ENCODE peak calls at places on chromosomes 2 and 18, in four cellular contexts. B is H1, S is GM12878, P is HepG2. Z is an unnamed sample.
A peak's percentile ranks its signal among the peaks of the same experiment; 100 is the strongest.

GRCh38 chr2:239534581-239535412 is 134.0 kb upstream of the HDAC4 start:
- DNase-seq in B (no peak), P (no peak), S (no peak), Z (no peak)

GRCh38 chr2:45368792-45369191 is 242.3 kb downstream of the SRBD1 start:
- DNase-seq in S (no peak), P (no peak), B (no peak), Z (no peak)

GRCh38 chr2:71882949-71883472 is 264.7 kb downstream of the CYP26B1 start:
- DNase-seq in B (no peak), S (no peak), P (peak; percentile 94), Z (peak; percentile 93)

GRCh38 chr2:233857511-233858118 is 3.3 kb upstream of the HJURP start:
- DNase-seq in P (no peak), B (peak; percentile 89), S (no peak), Z (peak; percentile 52)

GRCh38 chr2:102313950-102314349 is 2.6 kb downstream of the IL1RL1 start:
- DNase-seq in B (no peak), S (no peak), P (no peak), Z (no peak)

GRCh38 chr18:36821681-36822080 is 7.1 kb downstream of the TPGS2 start:
- DNase-seq in S (no peak), P (no peak), B (no peak), Z (no peak)

GRCh38 chr2:207770602-207771404 is 1.1 kb upstream of the FZD5 start:
- DNase-seq in S (no peak), P (no peak), B (peak; percentile 67), Z (no peak)

GRCh38 chr18:45119888-45120287 is 439.2 kb downstream of the SETBP1 start:
- DNase-seq in B (no peak), S (no peak), P (no peak), Z (no peak)

GRCh38 chr2:134149904-134150303 is 104.0 kb upstream of the MGAT5 start:
- DNase-seq in P (no peak), S (no peak), B (no peak), Z (peak; percentile 34)

GRCh38 chr2:219057709-219058540 is 2.8 kb downstream of the IHH start:
- DNase-seq in S (no peak), B (peak; percentile 90), P (peak; percentile 62), Z (peak; percentile 78)

GRCh38 chr18:36756262-36756661 is 72.5 kb downstream of the TPGS2 start:
- DNase-seq in B (no peak), P (no peak), S (no peak), Z (no peak)

GRCh38 chr2:158099716-158100115 is 2.0 kb upstream of the UPP2 start:
- DNase-seq in S (no peak), B (no peak), P (peak; percentile 47), Z (no peak)

GRCh38 chr18:41096504-41096903 is 858.5 kb upstream of the PIK3C3 start:
- DNase-seq in S (no peak), B (no peak), P (no peak), Z (no peak)

GRCh38 chr18:6881034-6881800 is 151.7 kb downstream of the ARHGAP28 start:
- DNase-seq in S (no peak), P (no peak), B (no peak), Z (no peak)

GRCh38 chr2:111975053-111975552 is 76.7 kb downstream of the MERTK start:
- DNase-seq in B (peak; percentile 23), S (no peak), P (peak; percentile 75), Z (no peak)

GRCh38 chr18:62710417-62710816 is 4.9 kb upstream of the PHLPP1 start:
- DNase-seq in S (no peak), P (no peak), B (no peak), Z (no peak)

GRCh38 chr2:134575888-134576287 is 142.9 kb downstream of the TMEM163 start:
- DNase-seq in S (no peak), P (no peak), B (no peak), Z (no peak)

GRCh38 chr2:143936758-143937562 is 583.0 kb downstream of the ZEB2 start:
- DNase-seq in P (no peak), S (no peak), B (peak; percentile 77), Z (no peak)

GRCh38 chr2:143940720-143941119 is 579.2 kb downstream of the ZEB2 start:
- DNase-seq in S (no peak), P (no peak), B (no peak), Z (no peak)

GRCh38 chr2:143937563-143938346 is 582.2 kb downstream of the ZEB2 start:
- DNase-seq in B (no peak), P (no peak), S (no peak), Z (no peak)

GRCh38 chr2:143942486-143942885 is 577.4 kb downstream of the ZEB2 start:
- DNase-seq in B (no peak), P (no peak), S (no peak), Z (no peak)

DNA sequence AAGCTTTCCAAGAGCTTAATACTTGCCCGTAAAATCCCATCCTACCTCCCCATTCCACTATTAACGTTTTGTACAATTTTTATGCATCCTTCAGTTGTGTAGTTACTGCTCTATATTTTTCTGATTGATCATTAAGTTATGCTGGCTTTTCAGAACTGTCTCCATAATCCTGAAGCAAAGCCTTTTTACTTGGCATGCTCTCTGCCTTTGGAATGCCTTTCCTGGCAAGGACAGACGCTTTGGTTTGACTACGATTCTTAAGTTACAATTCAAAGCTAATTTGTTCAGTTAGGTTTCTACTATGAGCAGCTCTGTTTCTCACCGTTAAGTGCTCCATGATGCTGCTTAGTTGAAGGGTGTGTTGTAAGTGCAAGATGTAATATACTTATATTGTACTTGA is 579.9 kb downstream of the ZEB2 start:
- DNase-seq in S (no peak), P (no peak), B (no peak), Z (no peak)
- TF ChIP-seq BRCA1 in S (no peak), P (no peak), B (no peak), Z (no peak)

DNA sequence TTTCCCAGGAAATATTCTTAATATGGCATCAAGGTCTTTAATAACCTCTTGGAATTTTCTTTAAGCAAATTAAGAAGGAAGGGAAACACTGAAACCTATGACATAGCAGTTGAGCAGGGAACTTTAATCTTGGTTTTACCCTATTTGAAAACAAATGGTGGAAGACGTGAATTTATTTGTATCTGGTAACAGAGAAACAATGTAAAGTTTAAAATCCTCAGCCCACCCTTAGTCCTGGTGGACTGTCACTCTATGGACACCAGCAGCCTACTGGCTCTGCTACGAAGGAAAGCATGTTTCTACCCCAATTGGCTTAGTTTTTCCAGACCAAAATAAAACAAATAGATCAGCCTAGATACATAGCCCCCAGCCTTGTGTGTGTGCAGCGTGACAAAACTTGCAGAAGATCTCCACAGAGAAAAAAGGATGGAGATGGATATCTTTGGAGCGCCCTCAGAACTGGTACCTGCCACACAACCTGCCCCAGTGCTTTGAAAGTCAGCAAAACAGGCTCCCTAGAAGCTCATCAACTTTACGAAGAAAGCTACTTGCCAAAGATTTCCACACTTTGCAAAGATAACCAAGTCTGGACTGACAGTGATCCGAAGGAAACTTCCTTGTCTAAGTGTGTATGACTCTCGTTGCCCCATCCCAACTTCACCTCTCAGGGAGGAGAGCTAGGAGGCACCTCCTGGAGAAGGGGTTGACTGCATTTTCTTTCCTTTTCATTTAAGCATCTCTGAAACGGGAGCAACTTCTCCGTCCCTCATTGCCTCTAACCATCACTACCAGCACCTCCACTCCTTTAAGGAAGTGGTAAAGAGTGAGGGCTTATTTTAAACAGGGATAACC is 7.3 kb downstream of the ZEB2 start:
- DNase-seq in P (no peak), B (no peak), S (no peak), Z (no peak)
- TF ChIP-seq BRCA1 in P (no peak), B (no peak), S (no peak), Z (no peak)

GRCh38 chr2:167355796-167356195 is 467.5 kb downstream of the XIRP2 start:
- DNase-seq in S (no peak), P (no peak), B (no peak), Z (no peak)
- TF ChIP-seq BRCA1 in S (no peak), P (no peak), B (no peak), Z (no peak)

GRCh38 chr18:2213905-2214304 is 357.4 kb downstream of the METTL4 start:
- DNase-seq in P (no peak), B (no peak), S (no peak), Z (no peak)
- TF ChIP-seq BRCA1 in P (no peak), B (no peak), S (no peak), Z (no peak)

GRCh38 chr2:182406221-182406620 is 20.6 kb downstream of the PDE1A start:
- DNase-seq in B (no peak), P (no peak), S (no peak), Z (no peak)

GRCh38 chr2:182404102-182404501 is 22.7 kb downstream of the PDE1A start:
- DNase-seq in P (no peak), S (no peak), B (no peak), Z (no peak)
- TF ChIP-seq BRCA1 in P (no peak), S (no peak), B (no peak), Z (no peak)

GRCh38 chr2:202031261-202031986 is 2.2 kb upstream of the FZD7 start:
- DNase-seq in B (no peak), S (no peak), P (no peak), Z (no peak)

GRCh38 chr2:202034249-202035088 is 814 bp downstream of the FZD7 start:
- DNase-seq in P (no peak), B (no peak), S (no peak), Z (peak; percentile 10)

GRCh38 chr2:202033317-202034248 is at the start of gene FZD7:
- DNase-seq in B (peak; percentile 91), S (peak; percentile 38), P (peak; percentile 75), Z (peak; percentile 91)

GRCh38 chr2:202032841-202033316 is 776 bp upstream of the FZD7 start:
- DNase-seq in P (no peak), B (peak; percentile 84), S (no peak), Z (peak; percentile 57)

GRCh38 chr2:202030676-202031075 is 3.0 kb upstream of the FZD7 start:
- DNase-seq in S (no peak), P (no peak), B (no peak), Z (no peak)
- TF ChIP-seq BRCA1 in S (no peak), P (no peak), B (no peak), Z (no peak)

DNA sequence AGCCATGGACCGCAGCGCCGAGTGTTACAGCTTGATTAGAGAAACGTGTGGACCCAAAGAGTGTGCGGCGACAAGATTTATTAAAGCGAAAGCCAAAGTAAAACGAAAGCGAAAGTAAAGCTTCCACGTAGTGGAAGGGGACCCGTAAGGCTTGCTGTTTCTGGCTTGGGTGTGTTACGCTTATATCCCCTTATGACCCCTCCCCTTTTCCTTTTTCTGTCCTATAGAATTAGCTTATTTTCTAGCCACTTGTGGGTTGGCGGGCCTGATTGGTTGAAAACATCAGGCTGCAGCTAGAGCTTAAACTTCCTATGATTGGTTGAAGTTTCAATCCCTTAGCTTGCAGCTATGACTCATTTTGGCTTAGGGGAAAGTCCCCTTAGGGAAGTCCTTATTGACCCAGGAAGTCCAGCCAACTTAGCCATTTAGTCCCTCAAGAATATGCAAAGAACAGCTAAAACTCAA is 969.7 kb downstream of the DCDC2C start:
- DNase-seq in B (no peak), P (peak; percentile 78), S (no peak), Z (peak; percentile 15)
- TF ChIP-seq BRCA1 in B (no peak), P (no peak), S (no peak), Z (no peak)

GRCh38 chr2:59233910-59234309 is 992.8 kb upstream of the FANCL start:
- DNase-seq in P (no peak), S (no peak), B (no peak), Z (no peak)
- TF ChIP-seq BRCA1 in P (no peak), S (no peak), B (no peak), Z (no peak)